ENCODE peak calls at places on chromosome 5, in six cellular contexts. R is spleen, J is mesenchymal stem cell, Z is GM12865, B is foreskin fibroblast, S is IMR-90. M is an unnamed sample.
A peak's percentile ranks its signal among the peaks of the same experiment; 100 is the strongest.

GRCh38 chr5:135394095-135394494 is 4.9 kb downstream of the MACROH2A1 start:
- DNase-seq in Z (no peak), S (no peak), J (no peak), B (no peak), R (no peak), M (no peak)

GRCh38 chr5:150671509-150672236 is 10.6 kb downstream of the MYOZ3 start:
- DNase-seq in B (no peak), J (no peak), Z (no peak), S (no peak), R (peak; percentile 79), M (no peak)

GRCh38 chr5:150295172-150295611 is 5.6 kb upstream of the CAMK2A start:
- DNase-seq in R (no peak), B (peak; percentile 61), S (peak; percentile 81), Z (no peak), J (peak; percentile 72), M (peak; percentile 79)

GRCh38 chr5:113084402-113085083 is 107.9 kb downstream of the DCP2 start:
- DNase-seq in S (no peak), Z (no peak), R (no peak), J (peak; percentile 26), B (no peak), M (no peak)

GRCh38 chr5:94884294-94884693 is 265.8 kb downstream of the SLF1 start:
- DNase-seq in B (no peak), Z (no peak), S (no peak), R (no peak), J (no peak), M (peak; percentile 16)

GRCh38 chr5:87169300-87169991 is 98.2 kb upstream of the RASA1 start:
- DNase-seq in S (peak; percentile 41), R (no peak), B (no peak), J (no peak), Z (no peak), M (no peak)

GRCh38 chr5:124949862-124950261 is 203.4 kb upstream of the ZNF608 start:
- DNase-seq in J (no peak), B (no peak), Z (no peak), R (no peak), S (no peak), M (no peak)

GRCh38 chr5:146151970-146152369 is 30.5 kb downstream of the LARS1 start:
- DNase-seq in J (peak; percentile 24), R (no peak), S (no peak), Z (no peak), B (peak; percentile 15), M (no peak)

GRCh38 chr5:178323961-178324360 is 91.4 kb upstream of the PHYKPL start:
- DNase-seq in J (no peak), S (no peak), B (no peak), R (peak; percentile 67), Z (peak; percentile 86), M (no peak)

GRCh38 chr5:5705010-5705409 is 282.5 kb downstream of the ICE1 start:
- DNase-seq in R (no peak), S (no peak), J (no peak), Z (no peak), B (no peak), M (no peak)

GRCh38 chr5:140251527-140251973 is 51.4 kb downstream of the PFDN1 start:
- DNase-seq in R (no peak), B (peak; percentile 92), J (peak; percentile 98), Z (peak; percentile 74), S (peak; percentile 94), M (peak; percentile 51)

GRCh38 chr5:55308254-55308836 is 556 bp downstream of the MTREX start:
- DNase-seq in J (peak; percentile 52), B (no peak), R (no peak), S (peak; percentile 19), Z (peak; percentile 45), M (peak; percentile 35)

GRCh38 chr5:56166671-56167070 is 66.5 kb downstream of the ANKRD55 start:
- DNase-seq in S (no peak), B (no peak), Z (no peak), R (no peak), J (no peak), M (peak; percentile 49)

GRCh38 chr5:149931992-149932436 is 12.6 kb downstream of the PDE6A start:
- DNase-seq in Z (no peak), S (no peak), R (no peak), J (no peak), B (no peak), M (no peak)

GRCh38 chr5:29744618-29745017 is 1448.9 kb upstream of the CDH6 start:
- DNase-seq in Z (no peak), S (no peak), J (no peak), R (no peak), B (no peak), M (no peak)

GRCh38 chr5:2465383-2465782 is 286.1 kb downstream of the IRX2 start:
- DNase-seq in Z (no peak), R (no peak), B (no peak), J (no peak), S (no peak), M (no peak)

GRCh38 chr5:31921852-31922305 is 252.2 kb downstream of the GOLPH3 start:
- DNase-seq in S (peak; percentile 49), R (no peak), B (no peak), J (peak; percentile 89), Z (no peak), M (peak; percentile 84)

GRCh38 chr5:139561655-139562451 is 714 bp downstream of the UBE2D2 start:
- DNase-seq in S (peak; percentile 34), R (peak; percentile 92), J (peak; percentile 60), B (no peak), Z (peak; percentile 65), M (peak; percentile 61)

GRCh38 chr5:71587709-71588532 is 781 bp downstream of the MCCC2 start:
- DNase-seq in R (no peak), S (no peak), B (no peak), J (no peak), Z (peak; percentile 55), M (peak; percentile 28)

GRCh38 chr5:108989761-108990392 is 242.2 kb downstream of the FER start:
- DNase-seq in J (peak; percentile 21), R (no peak), Z (no peak), B (no peak), S (peak; percentile 48), M (peak; percentile 25)

GRCh38 chr5:169300468-169301385 is at the start of gene SLIT3:
- DNase-seq in Z (no peak), B (peak; percentile 85), R (peak; percentile 78), S (peak; percentile 47), J (peak; percentile 47), M (peak; percentile 53)

GRCh38 chr5:164484948-164485347 is 979.5 kb downstream of the MAT2B start:
- DNase-seq in R (no peak), S (no peak), Z (no peak), J (no peak), B (no peak), M (no peak)

GRCh38 chr5:174901336-174901735 is 177.0 kb downstream of the MSX2 start:
- DNase-seq in Z (no peak), R (no peak), J (no peak), B (no peak), S (no peak), M (no peak)

GRCh38 chr5:32157078-32157477 is 17.0 kb downstream of the GOLPH3 start:
- DNase-seq in J (no peak), S (no peak), B (no peak), R (no peak), Z (no peak), M (no peak)

GRCh38 chr5:179367491-179367890 is 22.2 kb upstream of the ADAMTS2 start:
- DNase-seq in J (no peak), B (no peak), R (peak; percentile 66), Z (no peak), S (no peak), M (no peak)

GRCh38 chr5:71939452-71939932 is 167.8 kb upstream of the MAP1B start:
- DNase-seq in J (peak; percentile 3), R (no peak), Z (no peak), B (no peak), S (no peak), M (no peak)

GRCh38 chr5:143372187-143372829 is 31.2 kb downstream of the NR3C1 start:
- DNase-seq in J (no peak), B (peak; percentile 38), S (peak; percentile 42), R (no peak), Z (no peak), M (peak; percentile 93)

GRCh38 chr5:175887463-175887862 is 16.1 kb downstream of the CPLX2 start:
- DNase-seq in B (no peak), J (no peak), Z (no peak), S (no peak), R (no peak), M (no peak)

GRCh38 chr5:168683247-168683926 is 104.2 kb upstream of the PANK3 start:
- DNase-seq in B (no peak), R (no peak), S (no peak), Z (no peak), J (no peak), M (no peak)

DNA sequence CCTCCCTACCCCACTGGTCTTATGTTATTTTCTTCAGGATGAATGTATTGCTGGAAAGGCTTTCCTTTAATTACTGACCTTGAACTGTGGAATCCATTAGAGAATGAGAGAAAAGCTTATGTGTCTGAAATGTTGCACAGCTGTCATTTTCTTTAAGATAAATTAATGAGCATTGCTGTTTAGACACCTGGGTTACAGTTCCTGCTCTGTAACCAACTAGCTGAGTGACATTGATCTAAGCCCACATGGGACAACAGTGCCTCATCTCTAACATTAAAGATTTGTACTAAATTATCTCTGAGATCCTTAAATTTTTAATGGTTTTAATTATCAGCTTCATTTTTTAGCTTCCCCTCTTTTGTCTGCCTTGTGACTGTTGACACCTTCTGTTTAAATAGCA is 507.0 kb downstream of the TAF11L14 start:
- DNase-seq in Z (no peak), B (no peak), S (no peak), J (no peak), R (no peak), M (no peak)
- H3K4me3 ChIP-seq in Z (no peak overlapping the region), B (no peak overlapping the region), S (no peak overlapping the region), J (no peak overlapping the region), R (no peak overlapping the region), M (no peak overlapping the region)

DNA sequence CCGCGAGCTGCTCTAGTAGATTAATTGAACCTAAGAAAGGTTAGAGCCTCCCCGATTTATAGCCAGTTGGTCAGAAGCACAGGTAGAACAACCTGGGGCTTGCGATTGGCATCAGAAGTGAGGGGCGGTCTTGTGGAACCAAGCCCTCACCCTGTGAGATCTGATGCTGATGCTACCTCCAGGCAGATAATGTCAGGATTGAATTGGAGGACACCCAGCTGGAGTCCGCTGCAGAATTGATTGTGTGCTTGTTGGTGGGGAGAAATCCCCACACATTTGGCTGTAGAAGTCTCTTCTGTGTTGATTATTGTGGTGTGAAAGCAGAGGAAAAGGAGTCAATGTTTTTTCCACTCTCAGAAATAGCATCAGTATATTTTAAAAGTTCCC is 32.5 kb downstream of the ATP6V0E1 start:
- DNase-seq in R (no peak), Z (no peak), B (no peak), J (no peak), S (no peak), M (no peak)
- H3K4me3 ChIP-seq in R (no peak overlapping the region), Z (no peak overlapping the region), B (no peak overlapping the region), J (no peak overlapping the region), S (no peak overlapping the region), M (no peak overlapping the region)

DNA sequence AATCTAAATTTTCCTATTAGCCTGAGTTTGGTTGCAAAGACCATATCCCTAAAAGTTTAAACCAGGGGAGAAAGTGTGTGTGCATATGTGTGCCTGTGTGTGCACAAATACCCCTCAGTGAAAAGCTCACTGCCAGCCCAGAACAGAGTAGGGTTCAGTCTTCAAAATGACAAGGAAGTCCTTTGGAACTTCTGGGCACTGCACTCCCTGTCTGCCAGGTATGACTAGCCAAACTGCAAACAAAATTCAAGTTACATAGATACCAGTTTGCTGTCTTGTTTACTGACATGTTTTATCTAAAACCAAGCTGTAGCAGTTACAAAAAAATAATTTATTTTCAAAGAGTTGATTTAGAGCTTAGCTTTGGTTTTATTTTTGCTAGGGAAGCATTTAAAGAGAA is 100.1 kb downstream of the ARHGEF28 start:
- DNase-seq in B (no peak), R (no peak), S (no peak), J (no peak), Z (no peak), M (no peak)
- H3K4me3 ChIP-seq in B (no peak overlapping the region), R (no peak overlapping the region), S (no peak overlapping the region), J (no peak overlapping the region), Z (no peak overlapping the region), M (no peak overlapping the region)

GRCh38 chr5:65928860-65929259 is 2.5 kb downstream of the ERBIN start:
- DNase-seq in B (no peak), R (no peak), S (no peak), Z (no peak), J (no peak), M (no peak)
- H3K4me3 ChIP-seq in B (peak overlapping the region; percentile 78), R (peak overlapping the region; percentile 75), S (peak overlapping the region; percentile 75), Z (peak overlapping the region; percentile 91), J (peak overlapping the region; percentile 94), M (peak overlapping the region; percentile 88)

M was measured in fibroblast of villous mesenchyme.